ENCODE peak calls at places on chromosomes 11 and 22, in ten cellular contexts. Z, A, X, P, D, V, W, F, T and B are unnamed samples. For H3K9me3, the result is how much of the 10 kb centered on the place peaks cover.

GRCh38 chr11:46346886-46347636 is at the start of gene DGKZ:
- DNase-seq in Z (peak), A (peak), X (peak), P (peak), D (peak), V (no peak), W (peak), F (peak), T (peak), B (peak)

GRCh38 chr11:130551388-130551787 is 102.9 kb downstream of the ADAMTS15 start:
- DNase-seq in Z (no peak), A (no peak), X (no peak), P (peak), D (no peak), V (no peak), W (no peak), F (no peak), T (no peak), B (no peak)

GRCh38 chr22:50329236-50329635 is 2.4 kb upstream of the DENND6B start:
- DNase-seq in Z (no peak), A (no peak), X (no peak), P (peak), D (no peak), V (no peak), W (no peak), F (no peak), T (no peak), B (no peak)

GRCh38 chr11:11757871-11758270 is 83.9 kb upstream of the USP47 start:
- DNase-seq in Z (no peak), A (no peak), X (no peak), P (no peak), D (no peak), V (no peak), W (no peak), F (no peak), T (no peak), B (no peak)

GRCh38 chr11:8017894-8018741 is 31.0 kb downstream of the EIF3F start:
- DNase-seq in Z (peak), A (no peak), X (peak), P (no peak), D (no peak), V (no peak), W (no peak), F (no peak), T (no peak), B (no peak)

GRCh38 chr11:103295704-103296103 is 186.5 kb downstream of the DYNC2H1 start:
- DNase-seq in Z (no peak), A (peak), X (no peak), P (peak), D (no peak), V (no peak), W (no peak), F (no peak), T (no peak), B (no peak)

GRCh38 chr11:73401217-73401923 is 25.2 kb downstream of the RELT start:
- DNase-seq in Z (no peak), A (no peak), X (no peak), P (no peak), D (no peak), V (no peak), W (no peak), F (no peak), T (no peak), B (no peak)

GRCh38 chr11:105155679-105156078 is 16.1 kb upstream of the CARD18 start:
- DNase-seq in Z (no peak), A (no peak), X (no peak), P (no peak), D (no peak), V (no peak), W (no peak), F (no peak), T (no peak), B (no peak)

GRCh38 chr11:121035823-121036222 is 11.9 kb downstream of the TBCEL start:
- DNase-seq in Z (no peak), A (no peak), X (no peak), P (peak), D (peak), V (no peak), W (no peak), F (no peak), T (no peak), B (no peak)

GRCh38 chr11:113242767-113243397 is 71.5 kb upstream of the TTC12 start:
- DNase-seq in Z (no peak), A (no peak), X (no peak), P (peak), D (no peak), V (no peak), W (no peak), F (no peak), T (no peak), B (no peak)

GRCh38 chr11:13249992-13250391 is 27.6 kb upstream of the BMAL1 start:
- DNase-seq in Z (no peak), A (no peak), X (no peak), P (no peak), D (peak), V (no peak), W (no peak), F (no peak), T (no peak), B (no peak)

GRCh38 chr11:128380280-128380604 is 207.1 kb downstream of the ETS1 start:
- DNase-seq in Z (no peak), A (no peak), X (no peak), P (no peak), D (no peak), V (no peak), W (no peak), F (no peak), T (no peak), B (no peak)

GRCh38 chr22:21865041-21865440 is 2.4 kb downstream of the MAPK1 start:
- DNase-seq in Z (peak), A (no peak), X (peak), P (peak), D (no peak), V (peak), W (peak), F (no peak), T (no peak), B (no peak)

GRCh38 chr22:50656122-50657070 is 16.2 kb upstream of the SHANK3 start:
- DNase-seq in Z (peak), A (no peak), X (no peak), P (peak), D (no peak), V (no peak), W (no peak), F (no peak), T (no peak), B (no peak)

GRCh38 chr11:28657378-28658030 is 549.3 kb downstream of the METTL15 start:
- DNase-seq in Z (no peak), A (no peak), X (no peak), P (peak), D (no peak), V (no peak), W (no peak), F (no peak), T (no peak), B (no peak)

GRCh38 chr11:129791515-129791914 is 24.1 kb upstream of the TMEM45B start:
- DNase-seq in Z (no peak), A (no peak), X (no peak), P (no peak), D (no peak), V (no peak), W (no peak), F (no peak), T (no peak), B (no peak)

GRCh38 chr11:11961399-11962028 is 46.9 kb downstream of the DKK3 start:
- DNase-seq in Z (no peak), A (no peak), X (no peak), P (no peak), D (no peak), V (no peak), W (no peak), F (no peak), T (no peak), B (no peak)

GRCh38 chr22:28116261-28116673 is 197.2 kb upstream of the PITPNB start:
- DNase-seq in Z (peak), A (no peak), X (no peak), P (peak), D (no peak), V (peak), W (peak), F (no peak), T (no peak), B (no peak)

GRCh38 chr11:22730319-22730718 is 63.9 kb downstream of the GAS2 start:
- DNase-seq in Z (no peak), A (no peak), X (no peak), P (no peak), D (peak), V (no peak), W (no peak), F (no peak), T (no peak), B (no peak)

GRCh38 chr11:120710354-120711187 is 199.0 kb downstream of the GRIK4 start:
- DNase-seq in Z (peak), A (no peak), X (peak), P (peak), D (no peak), V (peak), W (peak), F (no peak), T (peak), B (no peak)

GRCh38 chr22:20725987-20726558 is 47.8 kb upstream of the SERPIND1 start:
- DNase-seq in Z (no peak), A (no peak), X (no peak), P (peak), D (no peak), V (no peak), W (no peak), F (no peak), T (no peak), B (no peak)

DNA sequence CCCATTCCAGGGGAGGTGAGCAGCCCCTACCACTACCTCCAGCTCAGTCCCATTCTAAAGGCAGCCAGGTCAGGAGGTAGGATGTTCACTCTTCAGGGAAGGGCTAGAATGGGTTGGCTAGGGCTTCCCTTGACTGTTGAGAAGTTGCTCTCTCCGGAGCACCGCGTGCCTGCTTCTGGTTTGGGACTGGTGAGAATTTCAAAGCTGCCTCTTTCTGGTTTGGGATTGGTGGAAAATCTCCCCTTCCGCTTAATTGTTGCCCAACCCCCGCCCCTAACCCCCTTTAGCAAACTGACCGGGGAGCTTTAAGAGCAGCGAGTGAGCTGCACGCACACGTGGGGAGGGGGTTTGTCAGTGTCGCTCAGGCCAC is 689 bp downstream of the USP2 start:
- DNase-seq in Z (no peak), A (no peak), X (no peak), P (no peak), D (no peak), V (no peak), W (no peak), F (no peak), T (no peak), B (no peak)
- H3K4me3 ChIP-seq in Z (no peak), A (peak), X (peak), P (peak), D (peak), V (peak), W (peak), F (peak), T (peak), B (peak)

DNA sequence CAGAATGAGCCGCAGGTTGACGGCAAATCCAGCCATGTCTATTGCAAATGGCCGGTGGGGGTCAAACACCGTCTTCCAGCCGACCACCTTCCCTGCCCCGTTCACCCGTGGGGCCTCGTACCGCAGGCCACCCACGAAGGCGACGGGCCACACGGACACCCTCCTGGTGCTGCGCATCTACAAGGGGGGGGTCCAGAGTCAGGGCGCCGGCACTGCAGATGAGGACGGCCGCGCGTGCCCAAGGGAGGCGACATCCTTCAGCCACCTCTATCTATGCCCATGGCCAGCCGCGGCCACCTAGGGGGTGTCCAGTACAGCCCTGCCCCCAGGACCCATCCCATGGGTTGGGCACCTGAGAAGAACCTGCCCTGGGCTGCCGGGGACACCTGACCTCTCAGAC is 29.2 kb downstream of the B3GAT1 start:
- DNase-seq in Z (no peak), A (no peak), X (no peak), P (no peak), D (no peak), V (no peak), W (no peak), F (no peak), T (no peak), B (no peak)
- H3K27ac ChIP-seq in Z (no peak), A (no peak), X (no peak), P (no peak), D (no peak), V (no peak), W (no peak), F (no peak), T (no peak), B (no peak)

GRCh38 chr22:49150801-49151221 is 676.9 kb downstream of the BRD1 start:
- DNase-seq in Z (no peak), A (no peak), X (no peak), P (no peak), D (no peak), V (no peak), W (no peak), F (no peak), T (no peak), B (no peak)
- H3K9me3 ChIP-seq in Z (under half), A (under half), X (under half), P (under half), D (under half), V (half or more), W (under half), F (under half), T (under half), B (under half)

GRCh38 chr22:46536559-46537220 is 730 bp downstream of the CELSR1 start:
- DNase-seq in Z (no peak), A (no peak), X (no peak), P (no peak), D (no peak), V (no peak), W (no peak), F (no peak), T (peak), B (no peak)
- H3K4me3 ChIP-seq in Z (no peak), A (no peak), X (peak), P (peak), D (no peak), V (no peak), W (no peak), F (no peak), T (peak), B (no peak)

DNA sequence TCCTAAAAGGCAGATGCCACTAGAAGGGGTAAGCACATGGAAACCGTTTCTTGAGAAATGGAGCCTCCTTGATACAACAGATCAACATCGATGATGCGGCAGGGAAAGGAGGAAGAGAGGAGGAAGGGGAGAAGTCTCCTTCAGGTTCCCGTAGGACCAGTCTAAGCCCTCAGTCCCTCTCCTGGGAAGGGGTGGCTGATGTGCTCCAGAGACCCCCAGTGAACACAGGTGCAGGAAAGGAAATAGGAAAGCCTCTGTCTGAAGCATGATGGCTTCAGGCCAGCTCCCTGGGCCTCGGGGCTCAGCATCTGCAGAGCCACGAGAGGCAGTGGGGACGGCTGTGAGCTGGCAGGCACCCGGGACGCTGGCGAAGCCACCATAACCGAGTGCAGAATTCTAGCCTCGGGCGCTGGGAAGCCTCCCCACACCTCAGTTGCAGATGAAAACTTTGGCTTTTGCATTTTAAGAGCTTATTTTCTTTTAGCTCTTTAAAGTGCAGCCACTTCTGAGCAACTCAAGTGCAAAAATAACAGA is 1.8 kb downstream of the SPATA19 start:
- DNase-seq in Z (no peak), A (no peak), X (no peak), P (no peak), D (no peak), V (no peak), W (no peak), F (no peak), T (no peak), B (no peak)
- H3K27ac ChIP-seq in Z (no peak), A (no peak), X (no peak), P (no peak), D (no peak), V (no peak), W (no peak), F (no peak), T (no peak), B (no peak)